ENCODE peak calls at places on chromosomes 2 and 18, in six cellular contexts. One of them, this sample, is unnamed.

GRCh38 chr2:111100765-111101162 is 19.9 kb upstream of the BCL2L11 start:
- DNase-seq in HepG2: no peak
- DNase-seq in GM23338: peak
- DNase-seq in K562: peak
- DNase-seq in H1: no peak
- DNase-seq in GM12878: peak
- DNase-seq in this sample: no peak

GRCh38 chr18:26621161-26622026 is 73.0 kb upstream of the KCTD1 start:
- DNase-seq in HepG2: peak
- DNase-seq in GM23338: peak
- DNase-seq in K562: peak
- DNase-seq in H1: peak
- DNase-seq in GM12878: no peak
- DNase-seq in this sample: peak

GRCh38 chr18:31774477-31774785 is 13.8 kb upstream of the SLC25A52 start:
- DNase-seq in HepG2: no peak
- DNase-seq in GM23338: no peak
- DNase-seq in K562: no peak
- DNase-seq in H1: no peak
- DNase-seq in GM12878: peak
- DNase-seq in this sample: no peak

GRCh38 chr2:227862227-227862740 is 9.1 kb upstream of the DAW1 start:
- DNase-seq in HepG2: peak
- DNase-seq in GM23338: peak
- DNase-seq in K562: peak
- DNase-seq in H1: no peak
- DNase-seq in GM12878: no peak
- DNase-seq in this sample: no peak

GRCh38 chr2:42804338-42804737 is 12.0 kb upstream of the HAAO start:
- DNase-seq in HepG2: no peak
- DNase-seq in GM23338: no peak
- DNase-seq in K562: no peak
- DNase-seq in H1: no peak
- DNase-seq in GM12878: no peak
- DNase-seq in this sample: no peak

GRCh38 chr2:7601990-7602389 is 684.8 kb downstream of the RNF144A start:
- DNase-seq in HepG2: no peak
- DNase-seq in GM23338: no peak
- DNase-seq in K562: no peak
- DNase-seq in H1: no peak
- DNase-seq in GM12878: no peak
- DNase-seq in this sample: no peak

GRCh38 chr18:55013685-55014084 is 54.4 kb upstream of the CCDC68 start:
- DNase-seq in HepG2: no peak
- DNase-seq in GM23338: peak
- DNase-seq in K562: no peak
- DNase-seq in H1: no peak
- DNase-seq in GM12878: no peak
- DNase-seq in this sample: no peak

GRCh38 chr2:234951386-234952269 is at the start of gene SH3BP4:
- DNase-seq in HepG2: peak
- DNase-seq in GM23338: peak
- DNase-seq in K562: peak
- DNase-seq in H1: peak
- DNase-seq in GM12878: no peak
- DNase-seq in this sample: peak

GRCh38 chr18:48922801-48923730 is 27.7 kb downstream of the SMAD7 start:
- DNase-seq in HepG2: no peak
- DNase-seq in GM23338: peak
- DNase-seq in K562: peak
- DNase-seq in H1: no peak
- DNase-seq in GM12878: no peak
- DNase-seq in this sample: peak

GRCh38 chr2:174951746-174952145 is 53.4 kb downstream of the CHN1 start:
- DNase-seq in HepG2: no peak
- DNase-seq in GM23338: no peak
- DNase-seq in K562: no peak
- DNase-seq in H1: no peak
- DNase-seq in GM12878: no peak
- DNase-seq in this sample: no peak
- TF ChIP-seq CREB1 in HepG2: no peak
- TF ChIP-seq CREB1 in GM23338: no peak
- TF ChIP-seq CREB1 in K562: no peak
- TF ChIP-seq CREB1 in H1: no peak
- TF ChIP-seq CREB1 in GM12878: no peak
- TF ChIP-seq CREB1 in this sample: no peak

GRCh38 chr2:163734401-163734800 is 1.4 kb downstream of the FIGN start:
- DNase-seq in HepG2: no peak
- DNase-seq in GM23338: no peak
- DNase-seq in K562: no peak
- DNase-seq in H1: no peak
- DNase-seq in GM12878: no peak
- DNase-seq in this sample: no peak

GRCh38 chr2:163731735-163732134 is 4.1 kb downstream of the FIGN start:
- DNase-seq in HepG2: no peak
- DNase-seq in GM23338: no peak
- DNase-seq in K562: no peak
- DNase-seq in H1: no peak
- DNase-seq in GM12878: no peak
- DNase-seq in this sample: no peak

GRCh38 chr2:163730556-163730955 is 5.3 kb downstream of the FIGN start:
- DNase-seq in HepG2: no peak
- DNase-seq in GM23338: no peak
- DNase-seq in K562: no peak
- DNase-seq in H1: no peak
- DNase-seq in GM12878: no peak
- DNase-seq in this sample: no peak

GRCh38 chr2:163733301-163733938 is 2.4 kb downstream of the FIGN start:
- DNase-seq in HepG2: no peak
- DNase-seq in GM23338: no peak
- DNase-seq in K562: no peak
- DNase-seq in H1: no peak
- DNase-seq in GM12878: no peak
- DNase-seq in this sample: no peak

GRCh38 chr2:163732718-163733117 is 3.1 kb downstream of the FIGN start:
- DNase-seq in HepG2: no peak
- DNase-seq in GM23338: no peak
- DNase-seq in K562: no peak
- DNase-seq in H1: no peak
- DNase-seq in GM12878: no peak
- DNase-seq in this sample: no peak
- TF ChIP-seq CREB1 in HepG2: no peak
- TF ChIP-seq CREB1 in GM23338: no peak
- TF ChIP-seq CREB1 in K562: no peak
- TF ChIP-seq CREB1 in H1: no peak
- TF ChIP-seq CREB1 in GM12878: no peak
- TF ChIP-seq CREB1 in this sample: no peak

DNA sequence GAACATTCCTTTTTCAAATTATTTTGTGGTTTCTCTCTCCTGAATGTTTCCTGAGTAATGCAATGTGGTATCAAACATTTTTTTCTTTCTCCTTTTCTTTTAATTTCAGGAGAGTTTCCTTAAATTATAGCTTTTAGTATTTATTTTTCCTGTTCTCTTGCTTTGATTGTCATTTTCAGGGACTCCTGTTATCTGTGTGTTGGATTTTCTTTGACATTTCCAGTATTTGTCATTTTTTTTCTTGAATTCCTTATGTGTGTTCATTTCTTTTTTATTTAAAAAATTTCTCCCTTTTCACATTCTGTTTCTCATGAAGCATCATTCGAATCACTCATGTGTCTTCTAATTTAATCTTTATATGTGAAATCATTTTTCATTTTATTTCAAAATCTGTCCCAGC is 61.0 kb downstream of the NPPC start:
- DNase-seq in HepG2: no peak
- DNase-seq in GM23338: no peak
- DNase-seq in K562: no peak
- DNase-seq in H1: no peak
- DNase-seq in GM12878: no peak
- DNase-seq in this sample: no peak
- TF ChIP-seq CREB1 in HepG2: no peak
- TF ChIP-seq CREB1 in GM23338: no peak
- TF ChIP-seq CREB1 in K562: no peak
- TF ChIP-seq CREB1 in H1: no peak
- TF ChIP-seq CREB1 in GM12878: no peak
- TF ChIP-seq CREB1 in this sample: no peak

DNA sequence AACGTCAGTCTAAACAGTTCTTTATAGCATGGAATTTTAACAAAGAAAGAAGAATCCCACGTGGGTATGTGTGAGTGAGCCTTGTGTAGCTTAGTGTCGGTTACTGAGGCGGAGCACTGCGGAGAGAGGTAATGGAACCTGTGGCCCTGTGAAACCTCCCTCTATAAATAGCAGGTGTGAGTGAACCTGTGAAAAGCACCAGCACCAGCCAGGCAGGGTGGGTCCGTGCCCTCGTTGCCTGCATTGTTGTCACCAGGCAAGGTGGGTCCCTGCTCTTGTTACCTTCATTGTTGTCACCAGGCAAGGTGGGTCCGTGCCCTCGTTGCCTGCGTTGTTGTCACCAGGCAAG is 4.7 kb downstream of the CTDP1 start:
- DNase-seq in HepG2: no peak
- DNase-seq in GM23338: no peak
- DNase-seq in K562: no peak
- DNase-seq in H1: no peak
- DNase-seq in GM12878: no peak
- DNase-seq in this sample: no peak
- TF ChIP-seq CREB1 in HepG2: no peak
- TF ChIP-seq CREB1 in GM23338: no peak
- TF ChIP-seq CREB1 in K562: no peak
- TF ChIP-seq CREB1 in H1: no peak
- TF ChIP-seq CREB1 in GM12878: no peak
- TF ChIP-seq CREB1 in this sample: no peak